ENCODE peak calls at places on chromosomes 7 and 10, in six cellular contexts. F is IMR-90, Q is A549, Z is fibroblast of lung, K is heart right ventricle, B is body of pancreas. R is an unnamed sample.

GRCh38 chr10:101116754-101117153 is 14.3 kb upstream of the TLX1 start:
- DNase-seq in F (no peak), Q (no peak), Z (no peak), K (no peak), B (no peak), R (no peak)

GRCh38 chr10:132524443-132525285 is 12.9 kb upstream of the INPP5A start:
- DNase-seq in F (no peak), Q (no peak), Z (no peak), K (peak), B (no peak), R (peak)

GRCh38 chr7:24907311-24907886 is 72.6 kb downstream of the OSBPL3 start:
- DNase-seq in F (peak), Q (peak), Z (peak), K (no peak), B (no peak), R (no peak)

GRCh38 chr7:11830004-11830403 is 2.0 kb downstream of the THSD7A start:
- DNase-seq in F (no peak), Q (no peak), Z (no peak), K (no peak), B (no peak), R (no peak)

GRCh38 chr7:70470751-70471150 is 661.2 kb upstream of the GALNT17 start:
- DNase-seq in F (no peak), Q (no peak), Z (no peak), K (no peak), B (no peak), R (no peak)

GRCh38 chr7:123573896-123574467 is 16.4 kb upstream of the NDUFA5 start:
- DNase-seq in F (no peak), Q (no peak), Z (no peak), K (no peak), B (no peak), R (no peak)

GRCh38 chr10:113360870-113361269 is 192.0 kb upstream of the HABP2 start:
- DNase-seq in F (no peak), Q (peak), Z (no peak), K (no peak), B (no peak), R (no peak)

GRCh38 chr10:69439350-69439739 is 11.9 kb upstream of the TSPAN15 start:
- DNase-seq in F (no peak), Q (peak), Z (no peak), K (peak), B (peak), R (no peak)

GRCh38 chr7:1248459-1249131 is 15.9 kb downstream of the UNCX start:
- DNase-seq in F (no peak), Q (peak), Z (no peak), K (no peak), B (no peak), R (no peak)

GRCh38 chr10:56823849-56824248 is 462.8 kb upstream of the ZWINT start:
- DNase-seq in F (no peak), Q (peak), Z (no peak), K (no peak), B (no peak), R (no peak)

GRCh38 chr7:28168393-28169158 is 12.0 kb downstream of the JAZF1 start:
- DNase-seq in F (peak), Q (no peak), Z (no peak), K (no peak), B (no peak), R (no peak)

GRCh38 chr7:93228302-93228701 is 2.0 kb upstream of the HEPACAM2 start:
- DNase-seq in F (peak), Q (peak), Z (peak), K (peak), B (peak), R (no peak)

GRCh38 chr10:13651969-13652720 is 65.4 kb downstream of the PRPF18 start:
- DNase-seq in F (no peak), Q (no peak), Z (no peak), K (no peak), B (no peak), R (no peak)

GRCh38 chr7:28682136-28682535 is 269.8 kb downstream of the CREB5 start:
- DNase-seq in F (no peak), Q (no peak), Z (no peak), K (no peak), B (no peak), R (no peak)

GRCh38 chr10:119090968-119091367 is 10.4 kb upstream of the EIF3A start:
- DNase-seq in F (peak), Q (peak), Z (peak), K (no peak), B (no peak), R (no peak)

GRCh38 chr10:111579473-111579872 is 502.6 kb downstream of the ADRA2A start:
- DNase-seq in F (no peak), Q (no peak), Z (no peak), K (no peak), B (no peak), R (no peak)

GRCh38 chr10:103695584-103696005 is 159.8 kb downstream of the SH3PXD2A start:
- DNase-seq in F (no peak), Q (no peak), Z (peak), K (no peak), B (no peak), R (peak)

GRCh38 chr10:71613877-71614276 is 105.7 kb downstream of the C10orf105 start:
- DNase-seq in F (no peak), Q (no peak), Z (no peak), K (no peak), B (no peak), R (no peak)
- H3K4me3 ChIP-seq in F (no peak), Q (no peak), Z (no peak), K (no peak), B (no peak), R (no peak)

GRCh38 chr10:8056378-8056777 is 1.9 kb downstream of the GATA3 start:
- DNase-seq in F (no peak), Q (no peak), Z (no peak), K (no peak), B (no peak), R (no peak)

GRCh38 chr10:8053446-8054242 is 844 bp upstream of the GATA3 start:
- DNase-seq in F (peak), Q (peak), Z (peak), K (peak), B (peak), R (peak)

GRCh38 chr10:8055420-8056349 is 1.2 kb downstream of the GATA3 start:
- DNase-seq in F (no peak), Q (no peak), Z (no peak), K (no peak), B (no peak), R (no peak)

GRCh38 chr10:8054243-8054497 is 318 bp upstream of the GATA3 start:
- DNase-seq in F (no peak), Q (peak), Z (peak), K (no peak), B (no peak), R (no peak)

GRCh38 chr10:8054498-8055407 is at the start of gene GATA3:
- DNase-seq in F (peak), Q (peak), Z (peak), K (peak), B (peak), R (peak)
- H3K27ac ChIP-seq in F (no peak), Q (peak), Z (no peak), K (no peak), B (no peak), R (no peak)

DNA sequence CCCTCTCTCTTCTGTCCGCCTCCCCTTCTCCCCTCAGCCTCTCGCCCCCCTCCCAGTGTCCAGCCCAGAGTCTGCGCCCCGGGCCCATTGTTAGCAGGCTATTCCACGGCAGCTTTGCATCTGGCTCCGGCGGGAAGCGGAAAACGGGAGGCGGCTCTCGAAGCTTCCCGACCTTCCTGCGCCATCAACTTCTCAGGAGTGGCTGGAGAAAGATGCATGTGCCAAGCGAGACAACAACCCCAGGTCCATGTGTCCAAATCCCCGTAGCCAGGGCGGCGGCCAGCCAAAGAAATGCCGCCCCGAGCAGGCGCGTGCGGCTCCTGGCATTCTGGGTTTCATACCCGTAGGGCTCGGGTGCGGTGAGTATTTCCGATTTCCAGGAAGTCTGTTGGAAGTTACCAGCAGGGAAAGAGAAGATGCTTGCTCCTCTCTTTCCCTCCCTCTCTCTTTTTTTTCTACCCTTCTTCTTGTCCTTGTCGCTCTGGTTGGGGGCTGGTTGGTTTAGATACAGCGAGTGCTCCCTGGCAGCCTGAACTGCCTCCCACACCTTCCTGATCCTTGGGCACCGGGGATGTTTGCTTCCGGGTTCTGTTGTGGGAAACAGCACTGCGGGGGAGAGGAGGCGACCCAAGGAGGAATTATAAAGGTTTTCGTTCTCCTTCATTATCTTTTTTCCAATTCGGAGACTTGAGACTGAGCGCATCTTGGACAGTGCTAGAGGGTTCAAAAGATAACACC is 1.2 kb upstream of the HOXA2 start:
- DNase-seq in F (peak), Q (no peak), Z (peak), K (no peak), B (no peak), R (no peak)
- H3K4me3 ChIP-seq in F (peak), Q (no peak), Z (peak), K (peak), B (no peak), R (peak)

GRCh38 chr10:124651402-124651887 is 92.7 kb downstream of the FAM53B start:
- DNase-seq in F (no peak), Q (no peak), Z (no peak), K (no peak), B (no peak), R (no peak)
- H3K27ac ChIP-seq in F (no peak), Q (no peak), Z (no peak), K (no peak), B (no peak), R (no peak)

GRCh38 chr10:97726636-97727178 is 10.2 kb upstream of the ZFYVE27 start:
- DNase-seq in F (peak), Q (peak), Z (peak), K (no peak), B (peak), R (no peak)
- H3K4me3 ChIP-seq in F (no peak), Q (no peak), Z (no peak), K (no peak), B (no peak), R (no peak)

DNA sequence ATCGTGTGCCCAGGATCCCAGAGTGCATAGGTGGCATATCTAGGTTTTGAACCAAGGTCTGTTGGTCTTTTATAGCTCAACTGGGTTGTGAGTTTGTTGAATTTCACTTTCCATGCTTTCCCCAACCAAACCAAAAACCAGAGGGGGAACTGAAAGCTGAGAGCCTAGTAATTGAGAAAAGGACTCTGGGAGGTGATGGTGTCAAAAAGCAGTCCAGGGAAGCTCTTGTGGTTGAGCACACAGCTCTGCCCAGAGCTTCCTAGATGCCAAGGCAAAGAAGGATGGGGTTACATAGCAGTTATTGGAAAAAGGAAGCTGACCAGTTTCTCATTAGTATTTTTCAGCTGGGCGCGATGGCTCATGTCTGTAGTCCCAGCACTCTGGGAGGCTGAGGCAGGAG is 9.9 kb downstream of the POR start:
- DNase-seq in F (no peak), Q (no peak), Z (no peak), K (no peak), B (no peak), R (no peak)
- H3K27ac ChIP-seq in F (no peak), Q (no peak), Z (no peak), K (no peak), B (no peak), R (no peak)

GRCh38 chr7:33905389-33906032 is at the start of gene BMPER:
- DNase-seq in F (peak), Q (peak), Z (peak), K (no peak), B (peak), R (no peak)

GRCh38 chr7:33906697-33907096 is 1.4 kb downstream of the BMPER start:
- DNase-seq in F (no peak), Q (no peak), Z (no peak), K (no peak), B (no peak), R (no peak)

GRCh38 chr7:33907625-33908024 is 2.3 kb downstream of the BMPER start:
- DNase-seq in F (no peak), Q (no peak), Z (no peak), K (no peak), B (no peak), R (no peak)

GRCh38 chr7:33903770-33904679 is 1.3 kb upstream of the BMPER start:
- DNase-seq in F (peak), Q (peak), Z (peak), K (peak), B (peak), R (peak)

DNA sequence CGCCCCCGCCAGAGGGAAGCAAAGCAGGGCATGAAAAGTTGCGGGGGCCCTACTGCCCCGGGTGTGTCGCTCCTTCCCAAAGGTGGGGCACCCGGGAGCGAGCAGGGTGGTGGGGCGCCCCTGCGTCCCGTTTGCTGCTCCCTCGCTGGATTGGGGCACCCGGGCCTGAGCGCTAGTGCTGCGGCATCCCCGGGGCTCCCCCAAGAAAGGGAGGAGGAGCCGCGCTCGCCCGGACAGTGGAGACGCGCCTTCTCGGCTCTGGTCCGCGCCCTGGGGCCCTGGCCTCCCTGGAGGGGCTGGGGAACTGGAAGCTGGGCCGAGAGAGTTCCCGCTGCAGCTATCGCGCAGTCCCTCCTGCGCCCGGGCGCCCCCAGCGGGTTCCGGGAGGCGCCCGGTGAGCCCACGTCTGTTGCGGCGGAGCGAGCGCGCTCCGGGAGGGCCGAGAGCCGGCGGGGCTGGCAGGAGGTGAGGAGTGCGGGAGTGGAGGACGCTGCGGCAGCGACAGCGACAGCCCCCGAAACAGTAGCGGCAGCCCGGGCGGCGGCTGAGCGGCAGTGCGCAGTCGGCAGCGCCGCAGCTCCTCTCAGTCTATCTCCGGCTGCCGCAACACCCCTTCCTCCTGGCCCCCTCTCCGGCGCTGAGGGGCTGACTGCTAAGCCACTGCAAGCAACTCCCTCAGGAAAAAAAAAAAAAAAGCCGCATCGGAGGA is 505 bp upstream of the BMPER start:
- DNase-seq in F (peak), Q (peak), Z (peak), K (no peak), B (no peak), R (peak)
- H3K4me3 ChIP-seq in F (peak), Q (peak), Z (peak), K (peak), B (no peak), R (peak)

GRCh38 chr7:44471850-44472249 is 18.6 kb downstream of the NUDCD3 start:
- DNase-seq in F (no peak), Q (no peak), Z (peak), K (no peak), B (no peak), R (no peak)

GRCh38 chr7:44471436-44471835 is 19.0 kb downstream of the NUDCD3 start:
- DNase-seq in F (no peak), Q (no peak), Z (no peak), K (no peak), B (no peak), R (no peak)

GRCh38 chr7:44470080-44470479 is 20.4 kb downstream of the NUDCD3 start:
- DNase-seq in F (peak), Q (no peak), Z (peak), K (no peak), B (no peak), R (no peak)

GRCh38 chr7:44470628-44471245 is 19.7 kb downstream of the NUDCD3 start:
- DNase-seq in F (no peak), Q (no peak), Z (no peak), K (no peak), B (no peak), R (no peak)

GRCh38 chr7:44473295-44473694 is 17.2 kb downstream of the NUDCD3 start:
- DNase-seq in F (peak), Q (peak), Z (peak), K (no peak), B (no peak), R (no peak)
- H3K27ac ChIP-seq in F (no peak), Q (no peak), Z (no peak), K (no peak), B (no peak), R (no peak)